ENCODE peak calls at places on chromosomes 3 and 15, in ten cellular contexts. U is ascending aorta; D is RWPE1; W is cardiac muscle cell; P is CD8-positive, alpha-beta T cell; B is osteoblast; K is GM23338; Z is CD4-positive, alpha-beta memory T cell; X is left ventricle myocardium inferior; Y is heart left ventricle. J is an unnamed sample.

GRCh38 chr15:70278644-70279043 is 180.9 kb upstream of the TLE3 start:
- DNase-seq in U (no peak), D (no peak), W (no peak), P (no peak), B (no peak), K (no peak), Z (no peak), X (no peak), Y (no peak), J (no peak)

GRCh38 chr3:13853256-13853977 is 26.5 kb downstream of the WNT7A start:
- DNase-seq in U (no peak), D (no peak), W (no peak), P (no peak), B (peak), K (no peak), Z (no peak), X (no peak), Y (no peak), J (no peak)

GRCh38 chr15:77569647-77570186 is 63.0 kb downstream of the LINGO1 start:
- DNase-seq in U (no peak), D (no peak), W (peak), P (no peak), B (peak), K (no peak), Z (no peak), X (no peak), Y (peak), J (no peak)

GRCh38 chr15:23853291-23853690 is 166.2 kb upstream of the NDN start:
- DNase-seq in U (no peak), D (no peak), W (no peak), P (no peak), B (no peak), K (no peak), Z (no peak), X (no peak), Y (no peak), J (no peak)

GRCh38 chr15:66619152-66619903 is 53.5 kb upstream of the LCTL start:
- DNase-seq in U (no peak), D (peak), W (peak), P (no peak), B (peak), K (peak), Z (no peak), X (peak), Y (peak), J (peak)

GRCh38 chr3:67459796-67460195 is 194.6 kb downstream of the SUCLG2 start:
- DNase-seq in U (no peak), D (no peak), W (no peak), P (no peak), B (no peak), K (no peak), Z (no peak), X (no peak), Y (no peak), J (peak)

GRCh38 chr3:11567516-11568467 is 75.9 kb downstream of the VGLL4 start:
- DNase-seq in U (peak), D (peak), W (no peak), P (no peak), B (peak), K (no peak), Z (no peak), X (no peak), Y (no peak), J (no peak)

GRCh38 chr15:91885714-91886265 is 32.3 kb downstream of the SLCO3A1 start:
- DNase-seq in U (no peak), D (no peak), W (peak), P (no peak), B (no peak), K (peak), Z (no peak), X (no peak), Y (no peak), J (no peak)

GRCh38 chr3:169342652-169343051 is 320.9 kb downstream of the MECOM start:
- DNase-seq in U (no peak), D (no peak), W (no peak), P (no peak), B (no peak), K (peak), Z (no peak), X (no peak), Y (no peak), J (no peak)

GRCh38 chr3:48502728-48503168 is 1.2 kb downstream of the SHISA5 start:
- DNase-seq in U (no peak), D (no peak), W (no peak), P (no peak), B (peak), K (no peak), Z (no peak), X (peak), Y (peak), J (no peak)

GRCh38 chr3:170909129-170909903 is 879 bp upstream of the EIF5A2 start:
- DNase-seq in U (no peak), D (peak), W (no peak), P (no peak), B (peak), K (no peak), Z (no peak), X (no peak), Y (no peak), J (peak)

GRCh38 chr3:170908235-170909116 is at the start of gene EIF5A2:
- DNase-seq in U (peak), D (peak), W (peak), P (peak), B (peak), K (peak), Z (peak), X (peak), Y (peak), J (peak)

GRCh38 chr3:170905862-170906261 is 2.6 kb downstream of the EIF5A2 start:
- DNase-seq in U (no peak), D (no peak), W (no peak), P (no peak), B (no peak), K (no peak), Z (no peak), X (no peak), Y (no peak), J (no peak)

GRCh38 chr3:170910542-170910941 is 2.1 kb upstream of the EIF5A2 start:
- DNase-seq in U (no peak), D (no peak), W (no peak), P (no peak), B (peak), K (no peak), Z (no peak), X (no peak), Y (no peak), J (no peak)

GRCh38 chr3:170907519-170908234 is 760 bp downstream of the EIF5A2 start:
- DNase-seq in U (no peak), D (peak), W (peak), P (no peak), B (peak), K (no peak), Z (no peak), X (no peak), Y (no peak), J (no peak)
- H3K27ac ChIP-seq in U (peak), D (peak), W (no peak), P (peak), B (peak), K (no peak), Z (peak), X (peak), Y (peak), J (no peak)

DNA sequence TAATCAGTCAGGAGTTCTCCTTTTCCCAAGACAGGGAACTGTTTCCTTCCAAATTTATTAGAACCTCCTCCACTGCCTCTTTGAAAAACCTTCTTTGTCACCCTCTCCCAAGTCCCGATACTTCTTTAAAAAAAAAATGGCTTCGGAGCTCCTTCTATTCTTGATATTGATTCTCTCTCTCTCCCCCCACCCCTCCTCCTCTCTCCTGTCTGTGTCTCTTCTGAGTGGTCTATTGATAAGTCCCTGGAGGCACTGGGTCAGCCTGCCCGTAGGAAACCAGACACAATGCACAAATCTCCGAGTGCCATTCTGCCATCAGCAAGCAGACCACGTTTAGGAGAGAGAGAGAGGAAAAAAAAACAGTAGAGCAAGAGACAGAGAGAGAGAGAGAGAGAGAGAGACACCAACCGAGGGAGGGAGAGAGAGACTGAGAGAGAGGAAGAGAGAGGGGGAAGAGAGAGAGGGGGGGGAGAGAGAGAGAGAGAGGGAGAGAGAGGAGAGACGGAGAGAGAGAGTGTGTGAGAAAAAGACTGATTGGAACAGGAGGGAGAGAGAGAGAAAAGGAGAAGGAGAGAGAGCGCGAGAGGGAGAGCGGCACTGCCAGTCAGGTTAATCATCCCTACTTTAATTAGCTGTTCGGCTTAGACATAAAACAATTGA is 160.9 kb downstream of the TIGIT start:
- DNase-seq in U (no peak), D (no peak), W (peak), P (no peak), B (no peak), K (peak), Z (peak), X (no peak), Y (peak), J (no peak)
- H3K27ac ChIP-seq in U (peak), D (no peak), W (peak), P (no peak), B (peak), K (no peak), Z (no peak), X (peak), Y (peak), J (no peak)

GRCh38 chr3:10196389-10197052 is 31.8 kb downstream of the IRAK2 start:
- DNase-seq in U (no peak), D (no peak), W (no peak), P (no peak), B (peak), K (no peak), Z (no peak), X (peak), Y (peak), J (no peak)
- H3K27ac ChIP-seq in U (peak), D (peak), W (no peak), P (no peak), B (peak), K (no peak), Z (peak), X (peak), Y (peak), J (peak)

DNA sequence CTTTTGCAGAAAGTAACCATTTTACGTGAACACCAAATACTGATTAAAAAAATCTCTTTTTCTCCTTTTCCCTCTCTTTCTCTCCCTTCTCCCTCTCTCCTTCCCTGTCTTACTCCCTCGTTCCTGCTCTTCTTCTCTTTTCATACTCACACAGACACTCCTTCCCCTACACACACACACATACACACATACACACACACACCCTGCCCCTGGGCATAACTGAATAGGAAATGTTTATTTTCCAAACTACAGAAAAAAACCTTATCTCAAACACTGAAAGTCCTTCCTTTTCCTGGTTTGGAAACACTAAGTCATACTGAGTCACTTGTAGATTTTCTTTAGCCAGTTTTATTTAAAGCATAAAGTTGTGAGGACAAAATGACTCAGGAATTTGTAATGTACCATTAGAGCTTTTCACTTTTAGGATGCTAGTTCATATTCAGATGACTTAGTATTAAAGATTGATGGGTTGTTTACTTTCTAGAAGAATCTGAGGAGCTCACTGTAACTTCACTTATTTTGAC is 62.4 kb downstream of the MBNL1 start:
- DNase-seq in U (no peak), D (peak), W (no peak), P (no peak), B (peak), K (no peak), Z (no peak), X (no peak), Y (no peak), J (no peak)
- H3K27ac ChIP-seq in U (peak), D (no peak), W (no peak), P (no peak), B (peak), K (peak), Z (peak), X (peak), Y (peak), J (no peak)

GRCh38 chr15:28980709-28981350 is 95.1 kb downstream of the APBA2 start:
- DNase-seq in U (no peak), D (no peak), W (no peak), P (no peak), B (no peak), K (no peak), Z (no peak), X (no peak), Y (no peak), J (no peak)

GRCh38 chr15:28977377-28978010 is 91.7 kb downstream of the APBA2 start:
- DNase-seq in U (no peak), D (peak), W (no peak), P (no peak), B (peak), K (no peak), Z (no peak), X (peak), Y (peak), J (peak)

GRCh38 chr15:28978661-28979060 is 92.9 kb downstream of the APBA2 start:
- DNase-seq in U (no peak), D (no peak), W (no peak), P (no peak), B (no peak), K (no peak), Z (no peak), X (no peak), Y (no peak), J (no peak)

GRCh38 chr15:28978011-28978378 is 92.2 kb downstream of the APBA2 start:
- DNase-seq in U (no peak), D (no peak), W (no peak), P (no peak), B (no peak), K (no peak), Z (no peak), X (no peak), Y (no peak), J (no peak)

DNA sequence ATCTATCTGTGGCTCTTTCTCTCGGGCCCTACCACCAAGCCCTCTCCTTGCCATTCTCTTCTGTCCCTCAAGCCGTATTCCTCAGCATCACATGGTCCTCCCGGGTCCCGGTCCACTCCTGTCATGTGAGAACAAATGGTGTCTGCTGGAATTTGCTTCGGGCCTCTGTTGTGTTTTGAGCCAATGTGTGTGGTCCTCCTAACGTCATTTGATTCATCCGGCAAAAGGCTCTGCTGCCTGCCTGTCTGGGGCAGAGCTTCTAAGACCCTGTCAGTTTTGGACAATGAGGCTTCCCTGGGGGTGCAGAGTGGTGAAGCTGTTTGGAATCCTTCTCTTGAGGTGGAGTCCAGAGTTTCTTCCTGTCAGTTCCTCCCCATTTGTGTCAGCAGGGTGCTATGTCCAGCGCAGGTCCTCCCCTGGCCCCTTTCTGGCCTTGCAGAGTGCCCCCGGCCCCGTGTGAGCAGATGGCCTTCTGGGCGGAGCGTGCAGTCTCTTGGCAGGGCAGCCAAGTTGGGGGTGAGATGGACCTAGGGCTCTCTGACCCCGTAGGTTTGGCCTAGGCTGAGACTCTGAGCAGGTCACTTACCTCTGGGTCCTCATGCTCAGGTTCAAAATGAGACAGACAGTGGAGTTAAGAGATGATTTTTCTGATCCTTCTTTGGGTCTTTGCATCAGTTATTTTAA is 93.6 kb downstream of the APBA2 start:
- DNase-seq in U (no peak), D (no peak), W (no peak), P (no peak), B (no peak), K (no peak), Z (no peak), X (no peak), Y (no peak), J (no peak)
- H3K27ac ChIP-seq in U (no peak), D (no peak), W (no peak), P (no peak), B (no peak), K (no peak), Z (no peak), X (no peak), Y (no peak), J (peak)

GRCh38 chr3:187544326-187544725 is 125.9 kb downstream of the SST start:
- DNase-seq in U (no peak), D (no peak), W (no peak), P (no peak), B (no peak), K (no peak), Z (no peak), X (no peak), Y (no peak), J (no peak)

GRCh38 chr3:187545391-187545790 is 124.8 kb downstream of the SST start:
- DNase-seq in U (no peak), D (no peak), W (no peak), P (no peak), B (no peak), K (no peak), Z (no peak), X (no peak), Y (no peak), J (no peak)

GRCh38 chr3:187536185-187536584 is 134.0 kb downstream of the SST start:
- DNase-seq in U (no peak), D (no peak), W (no peak), P (no peak), B (no peak), K (no peak), Z (no peak), X (no peak), Y (no peak), J (no peak)

DNA sequence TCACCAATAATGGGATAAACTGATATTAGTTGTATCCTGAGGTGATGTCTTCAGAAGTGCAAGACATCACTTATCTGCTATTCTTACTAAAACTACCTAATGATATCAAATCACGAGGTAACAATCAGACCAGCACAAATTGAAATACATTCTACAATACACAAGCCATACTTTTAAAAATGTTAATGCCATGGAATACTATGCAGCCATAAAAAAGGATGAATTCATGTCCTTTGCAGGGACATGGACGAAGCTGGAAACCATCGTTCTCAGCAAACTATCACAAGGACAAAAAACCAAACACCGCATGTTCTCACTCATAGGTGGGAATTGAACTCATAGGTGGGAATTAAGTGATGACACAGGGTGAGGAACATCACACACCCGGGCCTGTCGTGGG is 129.3 kb downstream of the SST start:
- DNase-seq in U (no peak), D (no peak), W (no peak), P (no peak), B (no peak), K (no peak), Z (no peak), X (no peak), Y (no peak), J (no peak)
- H3K27ac ChIP-seq in U (no peak), D (no peak), W (no peak), P (no peak), B (no peak), K (no peak), Z (no peak), X (no peak), Y (no peak), J (no peak)

GRCh38 chr3:43289401-43289800 is 3.1 kb downstream of the SNRK start:
- DNase-seq in U (no peak), D (no peak), W (no peak), P (no peak), B (no peak), K (no peak), Z (no peak), X (no peak), Y (no peak), J (no peak)

GRCh38 chr3:43290961-43291360 is 4.6 kb downstream of the SNRK start:
- DNase-seq in U (no peak), D (no peak), W (no peak), P (no peak), B (no peak), K (no peak), Z (no peak), X (no peak), Y (no peak), J (no peak)

GRCh38 chr3:43288366-43288765 is 2.0 kb downstream of the SNRK start:
- DNase-seq in U (no peak), D (peak), W (no peak), P (no peak), B (peak), K (no peak), Z (no peak), X (no peak), Y (no peak), J (no peak)

GRCh38 chr3:43288850-43289249 is 2.5 kb downstream of the SNRK start:
- DNase-seq in U (no peak), D (no peak), W (no peak), P (no peak), B (no peak), K (no peak), Z (peak), X (no peak), Y (no peak), J (no peak)

DNA sequence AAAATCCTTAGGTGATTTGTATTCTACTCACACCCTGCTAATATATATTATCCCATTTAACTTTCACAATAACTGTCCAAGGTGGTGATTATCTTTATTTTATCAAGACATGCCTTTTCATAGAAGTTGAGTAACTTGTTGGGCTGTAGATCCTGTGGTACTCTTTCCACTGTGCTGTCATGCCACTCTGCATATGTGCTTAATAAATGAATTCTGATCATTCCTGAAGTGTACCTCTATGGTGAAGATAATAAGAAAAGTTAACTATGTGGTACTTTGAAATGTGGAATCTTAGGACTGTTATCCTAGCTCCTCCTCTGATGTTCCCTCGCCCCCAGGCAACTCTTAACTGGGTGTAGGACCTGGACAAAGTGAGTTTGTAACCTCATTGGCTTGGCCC is 5.2 kb downstream of the SNRK start:
- DNase-seq in U (no peak), D (no peak), W (no peak), P (no peak), B (no peak), K (no peak), Z (no peak), X (no peak), Y (no peak), J (no peak)
- H3K27ac ChIP-seq in U (no peak), D (no peak), W (no peak), P (no peak), B (no peak), K (no peak), Z (peak), X (peak), Y (peak), J (no peak)

J was measured in AG04450.